ENCODE peak calls at places on chromosomes 12 and 14, in seven cellular contexts. S, W, H, R, F, M and Y are unnamed samples.

GRCh38 chr12:28446031-28446430 is 255.8 kb downstream of the CCDC91 start:
- DNase-seq in S (no peak), W (no peak), H (no peak), R (no peak), F (no peak), M (no peak), Y (no peak)

GRCh38 chr12:81078469-81079196 is 754 bp downstream of the ACSS3 start:
- DNase-seq in S (no peak), W (peak), H (no peak), R (peak), F (no peak), M (no peak), Y (no peak)

GRCh38 chr12:59891180-59891579 is 295.4 kb downstream of the SLC16A7 start:
- DNase-seq in S (no peak), W (no peak), H (no peak), R (no peak), F (no peak), M (no peak), Y (no peak)

GRCh38 chr12:122032570-122032969 is 10.9 kb downstream of the BCL7A start:
- DNase-seq in S (no peak), W (no peak), H (no peak), R (no peak), F (no peak), M (no peak), Y (no peak)

GRCh38 chr12:5534800-5535199 is 102.9 kb downstream of the NTF3 start:
- DNase-seq in S (no peak), W (no peak), H (no peak), R (no peak), F (no peak), M (no peak), Y (no peak)

GRCh38 chr12:111430418-111431353 is 25.0 kb downstream of the SH2B3 start:
- DNase-seq in S (no peak), W (no peak), H (peak), R (no peak), F (peak), M (peak), Y (no peak)

GRCh38 chr12:29113101-29113500 is 36.0 kb upstream of the FAR2 start:
- DNase-seq in S (no peak), W (peak), H (no peak), R (no peak), F (no peak), M (no peak), Y (no peak)

GRCh38 chr14:28382460-28383220 is 383.9 kb upstream of the FOXG1 start:
- DNase-seq in S (no peak), W (peak), H (no peak), R (no peak), F (no peak), M (no peak), Y (no peak)

GRCh38 chr14:95504135-95505029 is 12.1 kb downstream of the SYNE3 start:
- DNase-seq in S (peak), W (peak), H (no peak), R (no peak), F (no peak), M (no peak), Y (no peak)

GRCh38 chr14:71730471-71730870 is 201.8 kb upstream of the RGS6 start:
- DNase-seq in S (no peak), W (peak), H (no peak), R (no peak), F (no peak), M (no peak), Y (no peak)

GRCh38 chr12:27644446-27644845 is 51.8 kb upstream of the REP15 start:
- DNase-seq in S (no peak), W (no peak), H (no peak), R (peak), F (no peak), M (no peak), Y (no peak)

GRCh38 chr14:90608925-90609324 is 207.3 kb downstream of the TTC7B start:
- DNase-seq in S (no peak), W (no peak), H (no peak), R (no peak), F (no peak), M (no peak), Y (peak)